ENCODE peak calls at places on chromosomes 4 and X, in four cellular contexts. One of them, this sample, is unnamed.
A peak's percentile ranks its signal among the peaks of the same experiment; 100 is the strongest.

GRCh38 chr4:104763554-104764210 is 269.0 kb upstream of the CXXC4 start:
- DNase-seq in IMR-90: no peak
- DNase-seq in H1: no peak
- DNase-seq in mesendoderm: peak; percentile 5
- DNase-seq in this sample: no peak

GRCh38 chr4:66178901-66179300 is 508.6 kb upstream of the EPHA5 start:
- DNase-seq in H1: no peak
- DNase-seq in IMR-90: no peak
- DNase-seq in mesendoderm: peak; percentile 19
- DNase-seq in this sample: peak; percentile 31

GRCh38 chr4:620201-620600 is 5.2 kb upstream of the PDE6B start:
- DNase-seq in H1: no peak
- DNase-seq in mesendoderm: no peak
- DNase-seq in IMR-90: no peak
- DNase-seq in this sample: no peak

GRCh38 chr4:30821891-30822612 is 101.9 kb downstream of the PCDH7 start:
- DNase-seq in IMR-90: peak; percentile 72
- DNase-seq in H1: no peak
- DNase-seq in mesendoderm: peak; percentile 86
- DNase-seq in this sample: no peak

GRCh38 chr4:76896731-76897521 is 1.0 kb downstream of the SOWAHB start:
- DNase-seq in mesendoderm: peak; percentile 74
- DNase-seq in IMR-90: peak; percentile 18
- DNase-seq in H1: no peak
- DNase-seq in this sample: peak; percentile 40

GRCh38 chr4:124887738-124888137 is 175.2 kb upstream of the ANKRD50 start:
- DNase-seq in IMR-90: no peak
- DNase-seq in H1: no peak
- DNase-seq in mesendoderm: no peak
- DNase-seq in this sample: no peak

GRCh38 chrX:65750674-65751469 is 83.4 kb downstream of the MSN start:
- DNase-seq in IMR-90: no peak
- DNase-seq in mesendoderm: no peak
- DNase-seq in H1: no peak
- DNase-seq in this sample: no peak

GRCh38 chr4:184728858-184729257 is 5.0 kb downstream of the CENPU start:
- DNase-seq in mesendoderm: no peak
- DNase-seq in H1: no peak
- DNase-seq in IMR-90: peak; percentile 37
- DNase-seq in this sample: no peak

GRCh38 chrX:139049455-139049854 is 337.9 kb upstream of the FGF13 start:
- DNase-seq in mesendoderm: peak; percentile 1
- DNase-seq in IMR-90: no peak
- DNase-seq in H1: no peak
- DNase-seq in this sample: no peak

GRCh38 chrX:150063673-150064072 is 125.4 kb upstream of the EOLA2 start:
- DNase-seq in IMR-90: no peak
- DNase-seq in H1: no peak
- DNase-seq in mesendoderm: no peak
- DNase-seq in this sample: no peak

GRCh38 chr4:145280541-145280940 is 100.2 kb upstream of the OTUD4 start:
- DNase-seq in IMR-90: no peak
- DNase-seq in mesendoderm: peak; percentile 19
- DNase-seq in H1: no peak
- DNase-seq in this sample: no peak

GRCh38 chr4:40325406-40326019 is 9.6 kb upstream of the CHRNA9 start:
- DNase-seq in H1: no peak
- DNase-seq in IMR-90: peak; percentile 72
- DNase-seq in mesendoderm: peak; percentile 73
- DNase-seq in this sample: peak; percentile 27

GRCh38 chrX:132561483-132561882 is 72.6 kb upstream of the MBNL3 start:
- DNase-seq in IMR-90: no peak
- DNase-seq in H1: no peak
- DNase-seq in mesendoderm: no peak
- DNase-seq in this sample: no peak

GRCh38 chr4:65825121-65825520 is 154.8 kb upstream of the EPHA5 start:
- DNase-seq in H1: no peak
- DNase-seq in IMR-90: peak; percentile 0
- DNase-seq in mesendoderm: no peak
- DNase-seq in this sample: no peak

GRCh38 chr4:184475096-184475461 is 729 bp upstream of the IRF2 start:
- DNase-seq in H1: no peak
- DNase-seq in mesendoderm: peak; percentile 68
- DNase-seq in IMR-90: peak; percentile 35
- DNase-seq in this sample: peak; percentile 17

GRCh38 chr4:159153669-159154068 is 50.8 kb downstream of the RAPGEF2 start:
- DNase-seq in H1: no peak
- DNase-seq in IMR-90: no peak
- DNase-seq in mesendoderm: no peak
- DNase-seq in this sample: no peak

GRCh38 chr4:8316911-8317351 is 47.4 kb downstream of the HTRA3 start:
- DNase-seq in IMR-90: no peak
- DNase-seq in H1: peak; percentile 47
- DNase-seq in mesendoderm: no peak
- DNase-seq in this sample: no peak

GRCh38 chr4:2827071-2827873 is 16.4 kb upstream of the ADD1 start:
- DNase-seq in H1: no peak
- DNase-seq in IMR-90: no peak
- DNase-seq in mesendoderm: no peak
- DNase-seq in this sample: no peak

GRCh38 chr4:2829933-2830451 is 13.7 kb upstream of the ADD1 start:
- DNase-seq in IMR-90: no peak
- DNase-seq in H1: no peak
- DNase-seq in mesendoderm: no peak
- DNase-seq in this sample: no peak

GRCh38 chr4:2827874-2828751 is 15.5 kb upstream of the ADD1 start:
- DNase-seq in mesendoderm: no peak
- DNase-seq in IMR-90: no peak
- DNase-seq in H1: no peak
- DNase-seq in this sample: no peak

GRCh38 chr4:2829321-2829932 is 14.2 kb upstream of the ADD1 start:
- DNase-seq in mesendoderm: no peak
- DNase-seq in H1: no peak
- DNase-seq in IMR-90: no peak
- DNase-seq in this sample: no peak

DNA sequence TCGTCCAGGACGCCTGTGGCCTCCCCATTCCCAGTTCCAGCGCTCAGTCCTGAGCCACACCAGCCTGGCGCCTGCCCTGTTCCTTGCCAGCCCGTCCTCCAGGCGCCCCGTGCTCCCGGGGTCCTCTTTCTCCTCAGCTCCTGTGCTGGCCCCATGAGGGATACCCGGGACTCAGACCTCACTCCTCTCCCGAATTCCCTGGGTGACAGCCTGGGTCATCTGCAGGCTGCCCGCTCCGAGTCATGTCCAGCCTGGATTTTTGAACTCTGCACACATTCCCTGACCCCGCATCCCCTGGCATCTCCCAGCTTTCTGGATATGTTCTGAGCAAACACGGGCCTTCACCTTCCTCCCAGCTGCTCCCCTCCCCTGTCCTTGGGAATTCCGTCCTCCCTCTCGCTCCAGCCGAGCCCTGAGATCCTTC is 14.9 kb upstream of the ADD1 start:
- DNase-seq in H1: no peak
- DNase-seq in mesendoderm: no peak
- DNase-seq in IMR-90: no peak
- DNase-seq in this sample: no peak
- H2AK5ac ChIP-seq in H1: no peak overlapping the region
- H2AK5ac ChIP-seq in mesendoderm: no peak overlapping the region
- H2AK5ac ChIP-seq in IMR-90: no peak overlapping the region
- H2AK5ac ChIP-seq in this sample: no peak overlapping the region

DNA sequence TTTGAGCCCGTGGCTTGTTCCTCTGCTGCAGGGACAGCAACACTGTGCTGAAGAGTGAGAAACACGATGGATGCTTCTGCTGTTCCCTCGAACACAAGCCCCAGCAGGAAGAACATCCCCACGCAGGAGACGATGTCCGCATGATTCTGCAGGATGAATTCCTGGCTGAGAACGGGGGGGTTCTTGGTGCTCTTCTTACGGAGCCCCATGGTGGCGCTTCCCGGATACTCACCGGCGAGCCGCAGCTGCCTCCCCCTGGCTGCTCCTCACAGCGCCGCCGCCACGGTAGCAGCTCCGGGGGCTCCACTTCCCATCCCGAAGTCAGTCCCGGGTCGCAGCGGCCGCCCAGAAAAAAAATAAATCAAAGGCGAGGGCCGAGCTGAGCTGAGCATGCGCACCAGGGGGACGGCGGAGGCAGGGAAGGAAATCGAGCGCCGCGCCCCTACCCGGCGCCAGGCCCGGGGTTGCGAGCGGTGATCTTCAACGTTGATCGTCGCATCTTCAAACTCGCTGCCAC is at the start of gene TRAM1L1:
- DNase-seq in IMR-90: peak; percentile 63
- DNase-seq in mesendoderm: peak; percentile 91
- DNase-seq in H1: peak; percentile 86
- DNase-seq in this sample: peak; percentile 73
- H3K18ac ChIP-seq in IMR-90: peak within 1 kb of the TSS; percentile 0
- H3K18ac ChIP-seq in mesendoderm: no peak within 1 kb of the TSS
- H3K18ac ChIP-seq in H1: peak within 1 kb of the TSS; percentile 71
- H3K18ac ChIP-seq in this sample: peak within 1 kb of the TSS; percentile 49

DNA sequence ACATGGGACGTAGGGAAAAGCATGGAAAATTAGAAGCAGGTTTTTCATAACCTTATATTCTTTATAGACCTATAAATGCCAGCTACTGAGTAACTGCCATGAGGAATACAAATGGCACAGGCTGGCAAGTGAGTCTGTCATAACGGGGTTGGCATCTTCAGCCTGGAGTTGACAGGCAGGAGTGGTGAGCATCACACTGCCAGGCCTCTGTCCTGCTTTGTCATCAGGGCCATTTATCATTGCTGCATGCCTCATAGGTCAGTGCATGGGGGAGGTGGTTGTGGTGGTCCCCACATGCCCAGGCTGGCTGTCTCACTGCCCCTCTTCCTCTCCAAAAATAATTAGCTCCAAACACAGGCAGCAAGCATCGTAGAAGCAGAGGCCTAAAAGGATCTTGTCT is 72.5 kb downstream of the LNX1 start:
- DNase-seq in H1: no peak
- DNase-seq in IMR-90: no peak
- DNase-seq in mesendoderm: no peak
- DNase-seq in this sample: no peak
- H2AK5ac ChIP-seq in H1: no peak overlapping the region
- H2AK5ac ChIP-seq in IMR-90: peak overlapping the region; percentile 16
- H2AK5ac ChIP-seq in mesendoderm: peak overlapping the region; percentile 56
- H2AK5ac ChIP-seq in this sample: no peak overlapping the region

GRCh38 chr4:148057425-148058020 is 325.6 kb downstream of the ARHGAP10 start:
- DNase-seq in mesendoderm: no peak
- DNase-seq in IMR-90: no peak
- DNase-seq in H1: no peak
- DNase-seq in this sample: no peak
- H3K18ac ChIP-seq in mesendoderm: no peak overlapping the region
- H3K18ac ChIP-seq in IMR-90: no peak overlapping the region
- H3K18ac ChIP-seq in H1: no peak overlapping the region
- H3K18ac ChIP-seq in this sample: no peak overlapping the region

GRCh38 chr4:140076307-140076706 is 77.7 kb downstream of the MAML3 start:
- DNase-seq in mesendoderm: no peak
- DNase-seq in H1: no peak
- DNase-seq in IMR-90: no peak
- DNase-seq in this sample: no peak
- H2AK5ac ChIP-seq in mesendoderm: no peak overlapping the region
- H2AK5ac ChIP-seq in H1: no peak overlapping the region
- H2AK5ac ChIP-seq in IMR-90: peak overlapping the region; percentile 63
- H2AK5ac ChIP-seq in this sample: no peak overlapping the region

DNA sequence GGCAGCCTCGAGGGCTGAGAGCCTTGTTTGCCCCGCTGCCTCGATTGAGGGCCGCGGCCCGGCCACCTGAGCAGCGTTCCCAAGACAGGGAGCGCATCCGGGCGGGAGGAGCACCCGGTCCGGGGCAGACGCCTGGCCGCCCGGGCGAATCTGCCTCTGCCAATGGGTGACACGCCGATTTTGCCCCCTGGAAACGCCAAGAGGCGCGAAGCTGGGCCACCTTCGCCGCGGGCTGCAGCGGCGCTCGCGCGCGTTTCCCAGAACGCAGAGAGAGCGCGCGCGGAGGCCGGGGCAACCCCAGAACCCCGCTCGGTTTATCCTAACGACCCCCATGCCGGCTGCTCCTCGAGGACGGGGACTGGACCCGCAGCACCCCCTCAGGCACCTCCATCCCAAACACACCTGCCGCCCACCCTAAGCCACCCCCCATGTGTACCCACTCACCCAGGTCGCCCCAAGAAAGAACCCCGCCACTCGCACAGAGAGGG is 576 bp downstream of the MAP7D2 start:
- DNase-seq in mesendoderm: peak; percentile 23
- DNase-seq in H1: peak; percentile 51
- DNase-seq in IMR-90: no peak
- DNase-seq in this sample: no peak
- H3K18ac ChIP-seq in mesendoderm: no peak overlapping the region
- H3K18ac ChIP-seq in H1: no peak overlapping the region
- H3K18ac ChIP-seq in IMR-90: no peak overlapping the region
- H3K18ac ChIP-seq in this sample: peak overlapping the region; percentile 35

GRCh38 chr4:13920111-13920875 is 292.8 kb upstream of the BOD1L1 start:
- DNase-seq in H1: no peak
- DNase-seq in mesendoderm: no peak
- DNase-seq in IMR-90: peak; percentile 81
- DNase-seq in this sample: no peak
- H2AK5ac ChIP-seq in H1: no peak overlapping the region
- H2AK5ac ChIP-seq in mesendoderm: no peak overlapping the region
- H2AK5ac ChIP-seq in IMR-90: peak overlapping the region; percentile 92
- H2AK5ac ChIP-seq in this sample: no peak overlapping the region

This sample was measured in neuronal stem cell.